ENCODE peak calls at places on chromosome 3, in five cellular contexts. O is hippocampal formation, E is fibroblast of the aortic adventitia, A is GM23338, P is HTR-8/SVneo. I is an unnamed sample.

GRCh38 chr3:114557791-114558190 is 264.0 kb downstream of the TIGIT start:
- DNase-seq in P (no peak), E (peak), A (no peak), O (no peak), I (no peak)

GRCh38 chr3:197510642-197511018 is 45.1 kb downstream of the BDH1 start:
- DNase-seq in O (no peak), A (no peak), E (no peak), P (no peak), I (no peak)

GRCh38 chr3:32310336-32310735 is 71.9 kb downstream of the CMTM8 start:
- DNase-seq in P (no peak), O (no peak), A (no peak), E (no peak), I (no peak)

GRCh38 chr3:8824238-8824637 is 54.8 kb upstream of the OXTR start:
- DNase-seq in A (no peak), E (no peak), P (no peak), O (no peak), I (no peak)

GRCh38 chr3:36786921-36787890 is 22.9 kb upstream of the DCLK3 start:
- DNase-seq in P (no peak), A (no peak), E (peak), O (no peak), I (no peak)

GRCh38 chr3:22506871-22507270 is 696.3 kb upstream of the UBE2E2 start:
- DNase-seq in E (no peak), A (no peak), P (no peak), O (no peak), I (no peak)

GRCh38 chr3:15798533-15799245 is 910 bp upstream of the ANKRD28 start:
- DNase-seq in A (no peak), P (no peak), O (no peak), E (no peak), I (no peak)

GRCh38 chr3:167691366-167691765 is 37.6 kb upstream of the WDR49 start:
- DNase-seq in P (no peak), A (no peak), E (no peak), O (no peak), I (no peak)

GRCh38 chr3:79038636-79039035 is 729.2 kb downstream of the ROBO1 start:
- DNase-seq in O (no peak), P (no peak), A (no peak), E (no peak), I (no peak)

GRCh38 chr3:74027121-74027520 is 402.4 kb upstream of the PDZRN3 start:
- DNase-seq in O (no peak), A (no peak), E (no peak), P (no peak), I (no peak)

GRCh38 chr3:40398346-40398745 is 11.4 kb downstream of the ENTPD3 start:
- DNase-seq in A (no peak), E (peak), P (no peak), O (no peak), I (no peak)

GRCh38 chr3:150319900-150320299 is 88.2 kb upstream of the TSC22D2 start:
- DNase-seq in A (no peak), P (peak), E (peak), O (no peak), I (no peak)